ENCODE peak calls at places on chromosomes 1 and 21, in seven cellular contexts. Q, L, K, P, J, O and G are unnamed samples.

GRCh38 chr21:45471229-45472052 is 66.5 kb downstream of the COL18A1 start:
- DNase-seq in Q (no peak), L (no peak), K (no peak), P (no peak), J (no peak), O (peak), G (no peak)

GRCh38 chr1:241605146-241605805 is 34.9 kb downstream of the CHML start:
- DNase-seq in Q (no peak), L (no peak), K (no peak), P (no peak), J (peak), O (peak), G (no peak)

GRCh38 chr1:64471218-64471719 is 1.3 kb downstream of the CACHD1 start:
- DNase-seq in Q (no peak), L (peak), K (peak), P (no peak), J (peak), O (peak), G (peak)

GRCh38 chr1:201310986-201311355 is 27.7 kb downstream of the PKP1 start:
- DNase-seq in Q (no peak), L (no peak), K (no peak), P (no peak), J (no peak), O (peak), G (no peak)

GRCh38 chr1:44513111-44513510 is 108.1 kb downstream of the RNF220 start:
- DNase-seq in Q (no peak), L (no peak), K (no peak), P (no peak), J (no peak), O (no peak), G (no peak)

GRCh38 chr1:110012100-110012499 is 22.3 kb upstream of the STRIP1 start:
- DNase-seq in Q (no peak), L (no peak), K (no peak), P (no peak), J (no peak), O (no peak), G (no peak)

GRCh38 chr21:44993321-44994015 is 53.6 kb downstream of the SLX9 start:
- DNase-seq in Q (no peak), L (no peak), K (no peak), P (no peak), J (no peak), O (no peak), G (no peak)

GRCh38 chr1:230282157-230282556 is 144.0 kb downstream of the PGBD5 start:
- DNase-seq in Q (no peak), L (peak), K (peak), P (no peak), J (no peak), O (no peak), G (no peak)

GRCh38 chr1:24386931-24387330 is 26.7 kb downstream of the STPG1 start:
- DNase-seq in Q (no peak), L (no peak), K (no peak), P (no peak), J (no peak), O (no peak), G (no peak)

GRCh38 chr1:6956488-6957159 is 171.4 kb downstream of the CAMTA1 start:
- DNase-seq in Q (no peak), L (no peak), K (no peak), P (no peak), J (peak), O (no peak), G (no peak)

GRCh38 chr1:208652300-208653160 is 408.3 kb upstream of the PLXNA2 start:
- DNase-seq in Q (no peak), L (no peak), K (no peak), P (no peak), J (peak), O (peak), G (no peak)